ENCODE peak calls at places on chromosome 2, in eight cellular contexts. J, A, F, Z, T, L, D and B are unnamed samples.
A peak's percentile ranks its signal among the peaks of the same experiment; 100 is the strongest.

GRCh38 chr2:71611781-71612545 is 158.6 kb downstream of the DYSF start:
- DNase-seq in J (no peak), T (peak; percentile 4), D (no peak), Z (no peak), L (no peak), F (no peak), A (no peak), B (no peak)

GRCh38 chr2:74080346-74080745 is 67.4 kb downstream of the BOLA3 start:
- DNase-seq in F (no peak), J (no peak), L (no peak), A (no peak), Z (no peak), T (no peak), D (no peak), B (no peak)

GRCh38 chr2:101125374-101125773 is 25.8 kb downstream of the TBC1D8 start:
- DNase-seq in A (no peak), F (no peak), D (no peak), Z (peak; percentile 63), J (no peak), L (peak; percentile 3), T (no peak), B (peak; percentile 47)

GRCh38 chr2:240217431-240218301 is 77.2 kb upstream of the OTOS start:
- DNase-seq in A (no peak), J (no peak), D (no peak), T (peak; percentile 6), Z (peak; percentile 76), F (peak; percentile 9), L (no peak), B (no peak)

GRCh38 chr2:190716176-190716807 is 67.4 kb downstream of the NAB1 start:
- DNase-seq in L (no peak), D (no peak), Z (no peak), A (no peak), J (no peak), F (no peak), T (no peak), B (no peak)

GRCh38 chr2:34096552-34097171 is 497.6 kb upstream of the FAM98A start:
- DNase-seq in T (peak; percentile 71), Z (peak; percentile 57), D (peak; percentile 19), F (peak; percentile 30), A (no peak), J (peak; percentile 14), L (peak; percentile 38), B (peak; percentile 73)

GRCh38 chr2:60152226-60152833 is 401.1 kb downstream of the BCL11A start:
- DNase-seq in Z (peak; percentile 17), L (peak; percentile 25), D (peak; percentile 11), T (no peak), A (no peak), F (no peak), J (peak; percentile 12), B (no peak)

GRCh38 chr2:8412586-8412985 is 269.3 kb upstream of the ID2 start:
- DNase-seq in L (no peak), J (peak; percentile 61), A (no peak), F (no peak), D (no peak), Z (no peak), T (no peak), B (no peak)

GRCh38 chr2:48438266-48438665 is 91.7 kb upstream of the STON1 start:
- DNase-seq in Z (no peak), T (no peak), L (no peak), A (no peak), J (no peak), F (no peak), D (peak; percentile 45), B (no peak)